ENCODE peak calls at places on chromosomes 4 and X, in six cellular contexts. D, V, A, H, N and I are unnamed samples. For H3K4me1, the result is how much of the 10 kb centered on the place peaks cover.

GRCh38 chrX:138534410-138534809 is 177.1 kb downstream of the FGF13 start:
- DNase-seq in H (no peak), D (no peak), N (no peak), A (no peak), V (no peak), I (no peak)

GRCh38 chrX:136456133-136456532 is 31.6 kb upstream of the BRS3 start:
- DNase-seq in A (no peak), D (no peak), H (no peak), N (no peak), V (no peak), I (no peak)

GRCh38 chr4:24482871-24483270 is 101.5 kb downstream of the DHX15 start:
- DNase-seq in N (no peak), A (no peak), D (peak), H (no peak), V (no peak), I (no peak)

GRCh38 chr4:118849867-118850812 is 14.2 kb upstream of the SEC24D start:
- DNase-seq in A (no peak), V (no peak), D (peak), H (no peak), N (no peak), I (no peak)

GRCh38 chrX:121389976-121390709 is 342.7 kb downstream of the GLUD2 start:
- DNase-seq in H (no peak), V (no peak), A (no peak), N (no peak), D (peak), I (no peak)

GRCh38 chr4:82381661-82382284 is 8.0 kb upstream of the HNRNPD start:
- DNase-seq in H (no peak), D (peak), V (no peak), A (no peak), N (no peak), I (no peak)

GRCh38 chr4:83231620-83232056 is 53.0 kb downstream of the COQ2 start:
- DNase-seq in D (peak), N (no peak), H (no peak), A (no peak), V (no peak), I (no peak)

GRCh38 chr4:99950913-99951254 is 809 bp upstream of the H2AZ1 start:
- DNase-seq in A (no peak), V (no peak), H (no peak), N (no peak), D (no peak), I (no peak)

GRCh38 chrX:118657413-118657812 is 70.0 kb upstream of the IL13RA1 start:
- DNase-seq in H (no peak), V (no peak), D (no peak), N (no peak), A (no peak), I (no peak)

GRCh38 chrX:97252111-97252510 is 368.4 kb downstream of the RPA4 start:
- DNase-seq in D (no peak), A (no peak), H (no peak), V (no peak), N (no peak), I (no peak)

GRCh38 chr4:101205878-101206277 is 141.4 kb downstream of the PPP3CA start:
- DNase-seq in H (no peak), A (no peak), V (no peak), N (no peak), D (peak), I (no peak)

GRCh38 chr4:84568496-84568895 is 14.4 kb upstream of the CDS1 start:
- DNase-seq in N (no peak), A (no peak), H (no peak), V (no peak), D (peak), I (no peak)

GRCh38 chr4:157824006-157824405 is 348.8 kb downstream of the GASK1B start:
- DNase-seq in V (no peak), D (no peak), N (peak), A (no peak), H (no peak), I (no peak)

GRCh38 chr4:127995776-127996175 is 30.6 kb downstream of the ABHD18 start:
- DNase-seq in V (no peak), H (no peak), A (no peak), N (no peak), D (peak), I (no peak)

GRCh38 chr4:140260227-140260626 is 106.2 kb upstream of the MAML3 start:
- DNase-seq in D (peak), A (no peak), V (no peak), H (no peak), N (no peak), I (no peak)

GRCh38 chrX:572490-573124 is 58.0 kb upstream of the SHOX start:
- DNase-seq in N (no peak), V (no peak), H (no peak), D (no peak), A (no peak), I (no peak)

GRCh38 chr4:14022428-14022827 is 394.9 kb upstream of the BOD1L1 start:
- DNase-seq in V (no peak), D (peak), A (no peak), H (no peak), N (no peak), I (no peak)

GRCh38 chr4:183348706-183349659 is 26.8 kb upstream of the CLDN24 start:
- DNase-seq in D (peak), V (peak), A (no peak), H (no peak), N (no peak), I (no peak)

GRCh38 chr4:98722000-98722399 is 63.6 kb upstream of the TSPAN5 start:
- DNase-seq in D (peak), H (no peak), A (no peak), N (no peak), V (no peak), I (no peak)

DNA sequence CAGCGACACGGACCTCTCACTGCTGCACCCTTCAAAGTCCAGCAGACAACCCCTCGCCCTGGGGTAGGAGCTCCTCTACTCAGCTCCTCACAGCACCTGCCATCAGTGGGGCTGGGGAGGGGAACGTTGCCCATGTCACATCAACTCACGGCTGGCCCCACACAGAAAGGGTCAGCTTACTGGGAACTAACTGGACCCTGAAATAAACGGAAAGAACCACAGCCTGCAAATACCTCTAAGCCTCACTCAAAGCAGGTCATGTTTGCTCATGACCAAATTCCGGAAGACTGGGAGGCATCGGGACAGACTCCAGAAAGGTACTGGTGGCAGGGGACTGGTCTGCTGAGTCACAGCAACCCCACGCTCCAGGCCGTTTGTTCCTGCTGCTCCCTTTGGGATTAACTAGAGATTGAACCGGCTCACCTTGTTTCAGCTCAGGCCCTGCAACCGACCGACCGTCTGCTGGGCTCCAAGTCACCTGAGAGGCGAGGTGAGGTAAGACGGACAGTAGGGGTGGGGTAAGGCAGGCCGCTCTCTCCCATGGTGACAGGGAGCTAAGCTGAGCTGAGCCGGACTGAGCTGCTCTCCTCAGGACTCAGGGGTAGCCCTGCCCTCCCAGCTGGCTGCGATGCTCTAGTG is 5.6 kb downstream of the G6PD start:
- DNase-seq in A (no peak), V (no peak), D (no peak), N (no peak), H (peak), I (no peak)
- H3K4me1 ChIP-seq in A (under half), V (under half), D (under half), N (under half), H (under half), I (under half)

GRCh38 chrX:65702956-65703355 is 35.5 kb downstream of the MSN start:
- DNase-seq in D (no peak), A (no peak), N (no peak), V (no peak), H (no peak), I (no peak)

GRCh38 chrX:65706041-65706828 is 38.8 kb downstream of the MSN start:
- DNase-seq in V (no peak), D (peak), N (peak), A (peak), H (no peak), I (no peak)

GRCh38 chrX:65707153-65707552 is 39.7 kb downstream of the MSN start:
- DNase-seq in H (no peak), V (no peak), A (no peak), N (no peak), D (no peak), I (no peak)

GRCh38 chrX:65705439-65705838 is 38.0 kb downstream of the MSN start:
- DNase-seq in D (no peak), N (no peak), H (no peak), A (no peak), V (no peak), I (no peak)
- H3K4me1 ChIP-seq in D (under half), N (under half), H (half or more), A (under half), V (under half), I (half or more)

DNA sequence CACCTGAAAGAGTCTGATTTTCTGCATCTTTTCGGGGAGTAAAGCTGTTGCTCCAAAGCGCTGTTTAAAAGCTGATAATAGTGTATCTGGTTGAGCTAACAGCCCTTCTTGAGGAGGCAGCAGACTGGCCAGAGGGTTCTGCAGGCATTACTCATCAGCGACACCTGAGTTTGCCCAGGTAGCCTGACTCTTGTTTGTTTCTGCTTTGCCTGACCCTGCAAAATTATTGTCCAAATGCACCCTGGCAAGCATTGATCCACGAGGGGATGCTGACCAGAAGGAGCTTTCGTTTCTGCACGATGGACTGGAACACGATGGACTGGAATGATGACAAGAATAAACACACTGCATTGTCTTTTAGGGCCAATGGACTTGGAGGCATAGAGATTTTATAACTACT is 6.2 kb downstream of the CD99 start:
- DNase-seq in N (no peak), H (no peak), V (no peak), A (peak), D (peak), I (no peak)
- H3K4me1 ChIP-seq in N (under half), H (half or more), V (under half), A (half or more), D (under half), I (half or more)

DNA sequence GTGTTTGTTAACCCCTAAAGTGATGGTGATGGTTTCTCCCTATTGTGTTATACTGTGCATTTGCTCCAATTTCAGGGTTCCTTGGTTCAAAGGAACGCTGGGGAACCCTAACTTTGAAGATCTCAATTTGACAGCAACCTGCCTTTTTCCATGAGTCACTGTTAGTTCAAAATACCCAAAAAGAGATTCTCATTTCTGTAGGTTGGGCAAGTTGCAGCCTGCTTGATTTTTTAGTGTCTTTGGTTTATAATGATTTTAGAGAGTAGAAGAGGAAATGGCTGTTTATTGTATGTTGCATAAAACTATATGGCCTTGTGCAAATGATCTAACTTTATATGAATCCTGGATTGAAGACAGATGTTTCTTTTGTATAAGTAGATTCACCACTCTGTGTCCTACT is 23.1 kb downstream of the GAB1 start:
- DNase-seq in A (no peak), N (no peak), V (no peak), D (no peak), H (no peak), I (no peak)
- H3K4me1 ChIP-seq in A (half or more), N (under half), V (under half), D (under half), H (half or more), I (half or more)

DNA sequence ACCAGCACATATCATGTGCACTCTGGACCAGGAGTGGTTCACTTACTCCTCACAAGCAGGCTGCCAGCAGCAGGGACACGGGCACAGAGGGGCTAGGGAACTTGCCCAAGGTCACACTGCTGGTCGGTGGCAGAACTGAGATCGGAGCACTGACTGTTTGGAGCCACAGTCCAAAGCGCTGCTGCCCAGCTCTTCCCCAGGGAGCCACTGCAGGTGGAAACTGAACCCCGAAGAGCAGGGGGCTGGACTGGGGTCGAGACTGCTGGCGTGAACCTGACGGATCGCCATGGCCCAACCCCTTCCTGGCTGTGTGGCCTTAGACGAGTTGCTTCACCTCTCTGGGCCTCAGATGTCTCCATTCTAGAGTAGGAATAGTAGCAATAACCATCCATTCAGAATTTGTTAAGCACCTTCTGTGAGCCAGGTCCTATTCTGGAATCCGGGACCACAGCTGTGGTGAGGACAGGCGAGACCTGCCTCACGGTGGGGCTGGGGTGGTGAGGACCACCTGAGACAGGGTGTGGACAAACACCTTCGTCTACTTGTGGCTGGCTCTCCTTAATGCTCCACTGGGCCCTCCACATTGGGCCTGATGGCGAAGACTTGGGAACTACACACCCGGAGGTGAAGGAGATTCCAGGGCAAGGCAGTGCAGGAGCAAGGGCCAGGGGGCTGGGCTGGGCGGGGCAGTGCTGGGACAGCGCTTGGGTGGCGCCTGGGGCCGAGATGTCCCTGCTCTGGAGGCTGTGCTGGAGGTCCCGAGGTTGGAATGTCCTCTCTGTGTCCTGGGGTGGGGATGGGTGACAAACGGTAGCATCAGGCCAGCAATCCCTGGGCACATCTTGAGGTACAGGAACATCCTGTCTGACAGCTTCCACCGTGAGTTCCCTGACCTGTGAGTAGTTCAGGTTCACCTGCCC is 32.0 kb upstream of the KIAA0232 start:
- DNase-seq in V (no peak), H (no peak), N (peak), A (no peak), D (no peak), I (no peak)
- H3K4me1 ChIP-seq in V (half or more), H (half or more), N (under half), A (under half), D (under half), I (under half)

DNA sequence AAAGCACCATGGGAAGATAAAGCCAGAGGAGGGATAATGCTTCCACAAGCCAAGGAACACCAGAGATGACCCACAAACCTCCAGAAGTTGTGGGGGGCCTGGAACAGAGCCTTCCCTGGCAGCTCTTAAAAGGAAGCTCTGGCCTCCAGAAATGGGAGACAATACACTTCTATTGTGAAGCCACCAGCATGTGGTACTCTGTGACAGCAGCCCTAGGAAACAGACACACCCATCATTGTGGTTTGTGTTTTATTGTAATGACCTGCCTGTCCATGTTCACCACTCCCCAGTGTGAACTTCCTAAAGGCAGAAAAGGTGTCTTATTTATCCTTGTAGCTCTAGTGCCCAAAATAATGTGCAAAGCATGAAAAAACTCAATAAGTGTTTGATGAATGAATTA is 264.1 kb upstream of the GATB start:
- DNase-seq in V (no peak), N (no peak), A (no peak), D (no peak), H (no peak), I (no peak)
- H3K4me1 ChIP-seq in V (under half), N (under half), A (under half), D (under half), H (under half), I (under half)

GRCh38 chr4:185305979-185306442 is 89.7 kb downstream of the LRP2BP start:
- DNase-seq in A (no peak), N (no peak), H (no peak), V (no peak), D (peak), I (no peak)
- H3K4me1 ChIP-seq in A (under half), N (under half), H (under half), V (under half), D (under half), I (under half)

DNA sequence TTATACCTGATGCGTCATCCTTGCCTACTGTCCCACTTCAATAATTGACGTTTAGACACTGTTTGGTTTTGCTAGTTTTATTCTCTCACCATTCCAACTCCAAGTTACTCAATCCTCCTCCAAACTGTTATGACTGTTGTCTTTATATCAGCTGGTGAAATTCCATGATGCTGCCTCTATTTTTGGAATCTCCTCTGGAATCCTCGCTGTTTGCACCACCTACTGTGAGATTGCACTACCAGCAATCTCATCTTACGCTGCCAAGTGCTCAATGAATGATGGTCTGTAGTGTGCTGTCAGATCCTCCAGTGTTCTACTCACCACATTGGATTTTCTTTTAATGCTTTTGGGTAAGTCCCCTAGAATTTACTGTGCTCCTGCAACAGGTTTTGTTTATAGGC is 13.2 kb upstream of the PCDH18 start:
- DNase-seq in A (no peak), D (peak), V (no peak), H (no peak), N (no peak), I (peak)
- H3K4me1 ChIP-seq in A (under half), D (half or more), V (under half), H (under half), N (under half), I (under half)